ENCODE peak calls at places on chromosome 16, in four cellular contexts. One of them, this sample, is unnamed.

GRCh38 chr16:17461951-17462729 is 8.6 kb downstream of the XYLT1 start:
- DNase-seq in GM12878: no peak
- DNase-seq in H1: no peak
- DNase-seq in HepG2: no peak
- DNase-seq in this sample: no peak

GRCh38 chr16:80947708-80948615 is 58.7 kb downstream of the CMC2 start:
- DNase-seq in HepG2: no peak
- DNase-seq in GM12878: no peak
- DNase-seq in H1: no peak
- DNase-seq in this sample: no peak

GRCh38 chr16:27978876-27979275 is 84.6 kb downstream of the GSG1L start:
- DNase-seq in H1: no peak
- DNase-seq in HepG2: no peak
- DNase-seq in GM12878: no peak
- DNase-seq in this sample: no peak

GRCh38 chr16:29028457-29029167 is 43.8 kb downstream of the LAT start:
- DNase-seq in H1: no peak
- DNase-seq in HepG2: no peak
- DNase-seq in GM12878: no peak
- DNase-seq in this sample: no peak

GRCh38 chr16:89114159-89114981 is 20.7 kb downstream of the ACSF3 start:
- DNase-seq in H1: no peak
- DNase-seq in GM12878: no peak
- DNase-seq in HepG2: no peak
- DNase-seq in this sample: no peak

GRCh38 chr16:84851192-84852127 is 31.7 kb downstream of the CRISPLD2 start:
- DNase-seq in HepG2: peak; percentile 94
- DNase-seq in GM12878: no peak
- DNase-seq in H1: no peak
- DNase-seq in this sample: no peak

GRCh38 chr16:60091076-60091475 is 1357.0 kb upstream of the GOT2 start:
- DNase-seq in GM12878: no peak
- DNase-seq in HepG2: no peak
- DNase-seq in H1: no peak
- DNase-seq in this sample: no peak

GRCh38 chr16:70805380-70805779 is 4.4 kb upstream of the VAC14 start:
- DNase-seq in HepG2: no peak
- DNase-seq in H1: no peak
- DNase-seq in GM12878: no peak
- DNase-seq in this sample: no peak

GRCh38 chr16:66903544-66904427 is 14.9 kb downstream of the CDH16 start:
- DNase-seq in GM12878: no peak
- DNase-seq in H1: no peak
- DNase-seq in HepG2: no peak
- DNase-seq in this sample: peak; percentile 14

GRCh38 chr16:19481769-19482168 is 40.1 kb downstream of the GDE1 start:
- DNase-seq in H1: no peak
- DNase-seq in HepG2: no peak
- DNase-seq in GM12878: no peak
- DNase-seq in this sample: no peak

GRCh38 chr16:17518441-17518840 is 47.7 kb upstream of the XYLT1 start:
- DNase-seq in GM12878: no peak
- DNase-seq in HepG2: no peak
- DNase-seq in H1: no peak
- DNase-seq in this sample: no peak

GRCh38 chr16:81238296-81239011 is at the start of gene BCO1:
- DNase-seq in HepG2: peak; percentile 35
- DNase-seq in H1: no peak
- DNase-seq in GM12878: no peak
- DNase-seq in this sample: no peak

GRCh38 chr16:49281843-49282642 is 405 bp upstream of the CBLN1 start:
- DNase-seq in HepG2: no peak
- DNase-seq in H1: peak; percentile 96
- DNase-seq in GM12878: no peak
- DNase-seq in this sample: peak; percentile 100

GRCh38 chr16:3363793-3364192 is 8.1 kb downstream of the OR2C1 start:
- DNase-seq in GM12878: no peak
- DNase-seq in HepG2: peak; percentile 85
- DNase-seq in H1: no peak
- DNase-seq in this sample: no peak
- TF ChIP-seq TCF12 in GM12878: no peak
- TF ChIP-seq TCF12 in HepG2: no peak
- TF ChIP-seq TCF12 in H1: no peak
- TF ChIP-seq TCF12 in this sample: no peak

DNA sequence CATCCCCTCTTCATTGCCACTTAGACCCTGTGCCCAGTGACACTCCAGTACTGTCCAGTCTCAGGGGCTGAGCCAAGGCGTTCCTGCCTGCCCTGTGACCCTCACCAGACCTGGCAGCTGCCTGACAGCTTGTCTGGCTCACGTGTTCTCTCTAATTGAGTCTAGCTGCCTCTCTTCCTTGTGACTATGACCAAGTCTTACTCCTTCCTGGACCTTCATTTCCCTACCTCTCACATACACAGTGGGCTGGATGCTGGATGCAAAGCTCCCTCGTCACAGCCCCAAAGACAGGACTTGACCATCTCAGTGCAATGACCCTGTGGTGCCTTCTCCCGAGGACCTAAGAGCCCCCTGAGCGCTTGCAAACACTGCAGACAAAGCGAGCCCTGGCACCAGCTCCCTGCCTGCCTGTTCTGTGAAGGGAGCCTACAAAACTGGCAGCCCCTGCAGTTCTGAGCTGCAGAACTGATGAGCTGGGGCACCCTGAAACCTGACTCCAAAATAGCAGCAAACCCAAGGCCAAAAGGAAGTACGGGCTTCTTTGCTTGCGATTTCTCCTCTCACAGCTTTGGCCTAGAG is 1.7 kb downstream of the DEXI start:
- DNase-seq in H1: no peak
- DNase-seq in GM12878: no peak
- DNase-seq in HepG2: no peak
- DNase-seq in this sample: no peak
- TF ChIP-seq TCF12 in H1: no peak
- TF ChIP-seq TCF12 in GM12878: no peak
- TF ChIP-seq TCF12 in HepG2: no peak
- TF ChIP-seq TCF12 in this sample: no peak

GRCh38 chr16:12716658-12717057 is 87.0 kb downstream of the CPPED1 start:
- DNase-seq in HepG2: peak; percentile 83
- DNase-seq in H1: no peak
- DNase-seq in GM12878: no peak
- DNase-seq in this sample: no peak

GRCh38 chr16:12724216-12724615 is 79.5 kb downstream of the CPPED1 start:
- DNase-seq in HepG2: no peak
- DNase-seq in H1: no peak
- DNase-seq in GM12878: no peak
- DNase-seq in this sample: no peak

GRCh38 chr16:12723681-12724080 is 80.0 kb downstream of the CPPED1 start:
- DNase-seq in H1: no peak
- DNase-seq in GM12878: no peak
- DNase-seq in HepG2: no peak
- DNase-seq in this sample: no peak

GRCh38 chr16:12721841-12722467 is 81.7 kb downstream of the CPPED1 start:
- DNase-seq in H1: no peak
- DNase-seq in HepG2: no peak
- DNase-seq in GM12878: no peak
- DNase-seq in this sample: no peak

DNA sequence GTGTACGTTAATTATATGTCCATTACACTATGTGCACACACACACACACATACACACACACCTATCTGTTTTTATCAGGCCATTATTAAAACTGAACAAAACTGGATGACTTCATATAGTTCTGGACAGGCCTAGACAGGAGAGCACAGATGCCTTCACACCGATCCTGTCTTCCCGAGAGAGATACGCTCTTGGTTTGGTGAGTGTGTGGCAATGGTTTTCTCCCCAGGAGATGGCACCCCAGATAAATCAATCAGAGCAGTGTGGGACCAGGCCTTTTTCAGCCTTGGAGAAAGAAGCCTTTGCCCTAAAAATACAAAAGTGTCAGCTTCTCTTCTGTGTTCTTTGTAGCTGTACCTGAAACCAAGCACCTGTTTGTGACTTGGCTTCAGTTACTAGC is 83.7 kb downstream of the CPPED1 start:
- DNase-seq in H1: no peak
- DNase-seq in HepG2: no peak
- DNase-seq in GM12878: no peak
- DNase-seq in this sample: no peak
- TF ChIP-seq TCF12 in H1: no peak
- TF ChIP-seq TCF12 in HepG2: no peak
- TF ChIP-seq TCF12 in GM12878: no peak
- TF ChIP-seq TCF12 in this sample: no peak

GRCh38 chr16:10749680-10750035 is 6.0 kb downstream of the NUBP1 start:
- DNase-seq in H1: no peak
- DNase-seq in GM12878: no peak
- DNase-seq in HepG2: no peak
- DNase-seq in this sample: no peak
- TF ChIP-seq TCF12 in H1: no peak
- TF ChIP-seq TCF12 in GM12878: no peak
- TF ChIP-seq TCF12 in HepG2: no peak
- TF ChIP-seq TCF12 in this sample: no peak

DNA sequence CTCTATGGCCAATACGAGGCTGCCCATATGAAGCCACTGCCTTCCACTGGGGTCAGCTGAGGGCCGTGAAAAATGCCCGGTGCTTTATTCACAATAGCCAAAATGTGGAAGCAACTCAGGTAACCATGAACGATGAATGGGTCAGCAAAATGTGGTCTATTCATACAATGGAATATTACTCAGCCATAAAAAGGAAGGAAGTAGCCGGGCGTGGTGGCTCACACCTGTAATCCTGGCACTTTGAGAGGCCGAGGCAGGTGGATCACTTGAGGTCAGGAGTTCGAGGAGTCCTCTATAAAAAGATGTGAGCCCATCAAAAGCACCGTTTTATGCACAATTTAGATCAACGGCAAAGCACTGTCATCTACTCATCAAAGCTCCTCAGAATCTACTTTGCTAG is 5.2 kb upstream of the TRAP1 start:
- DNase-seq in HepG2: no peak
- DNase-seq in H1: no peak
- DNase-seq in GM12878: no peak
- DNase-seq in this sample: no peak
- TF ChIP-seq TCF12 in HepG2: no peak
- TF ChIP-seq TCF12 in H1: no peak
- TF ChIP-seq TCF12 in GM12878: no peak
- TF ChIP-seq TCF12 in this sample: no peak

This sample was measured in SK-N-SH.